ENCODE peak calls at places on chromosomes 3 and 15, in seven cellular contexts. Z is tibial artery, B is HFF-Myc, I is fibroblast of pulmonary artery, Y is ovary, H is astrocyte, L is AG04450. S is an unnamed sample.

GRCh38 chr15:56460046-56460445 is 4.9 kb downstream of the MNS1 start:
- DNase-seq in Z (no peak), B (no peak), I (no peak), Y (no peak), H (no peak), L (no peak), S (no peak)

GRCh38 chr15:33675246-33675645 is 293.1 kb upstream of the CHRM5 start:
- DNase-seq in Z (no peak), B (peak; percentile 11), I (peak; percentile 43), Y (no peak), H (peak; percentile 2), L (no peak), S (no peak)

GRCh38 chr15:47987908-47988532 is 132.8 kb upstream of the SLC24A5 start:
- DNase-seq in Z (no peak), B (peak; percentile 43), I (peak; percentile 81), Y (no peak), H (peak; percentile 31), L (peak; percentile 29), S (peak; percentile 78)

GRCh38 chr3:133792171-133792763 is 13.3 kb upstream of the SRPRB start:
- DNase-seq in Z (no peak), B (no peak), I (peak; percentile 14), Y (no peak), H (no peak), L (no peak), S (no peak)

GRCh38 chr3:11168881-11169805 is 14.8 kb downstream of the HRH1 start:
- DNase-seq in Z (no peak), B (no peak), I (peak; percentile 34), Y (no peak), H (peak; percentile 61), L (peak; percentile 32), S (no peak)

GRCh38 chr3:54870423-54870822 is 57.4 kb downstream of the LRTM1 start:
- DNase-seq in Z (no peak), B (peak; percentile 93), I (peak; percentile 94), Y (no peak), H (peak; percentile 97), L (peak; percentile 89), S (peak; percentile 97)

GRCh38 chr3:150370129-150370602 is 37.9 kb upstream of the TSC22D2 start:
- DNase-seq in Z (peak; percentile 54), B (peak; percentile 95), I (peak; percentile 93), Y (no peak), H (peak; percentile 96), L (peak; percentile 91), S (peak; percentile 97)

GRCh38 chr3:24341668-24342067 is 153.0 kb downstream of the THRB start:
- DNase-seq in Z (no peak), B (no peak), I (no peak), Y (no peak), H (no peak), L (no peak), S (no peak)

GRCh38 chr15:31100738-31101137 is 787 bp downstream of the TRPM1 start:
- DNase-seq in Z (no peak), B (no peak), I (no peak), Y (no peak), H (no peak), L (no peak), S (no peak)

GRCh38 chr3:169237181-169237580 is 426.3 kb downstream of the MECOM start:
- DNase-seq in Z (no peak), B (no peak), I (peak; percentile 60), Y (no peak), H (peak; percentile 34), L (no peak), S (no peak)

GRCh38 chr3:107943860-107944543 is 146.8 kb downstream of the CD47 start:
- DNase-seq in Z (no peak), B (no peak), I (peak; percentile 45), Y (no peak), H (peak; percentile 26), L (no peak), S (peak; percentile 65)

GRCh38 chr15:40338921-40339620 is 1.7 kb downstream of the CCDC9B start:
- DNase-seq in Z (no peak), B (no peak), I (peak; percentile 85), Y (no peak), H (peak; percentile 91), L (peak; percentile 74), S (peak; percentile 90)

GRCh38 chr15:67409175-67409574 is 111.8 kb upstream of the C15orf61 start:
- DNase-seq in Z (no peak), B (no peak), I (no peak), Y (no peak), H (no peak), L (no peak), S (no peak)

GRCh38 chr3:170178631-170179030 is 2.9 kb downstream of the PHC3 start:
- DNase-seq in Z (no peak), B (no peak), I (no peak), Y (no peak), H (no peak), L (no peak), S (no peak)

GRCh38 chr3:128804017-128804816 is 75.2 kb upstream of the ACAD9 start:
- DNase-seq in Z (no peak), B (no peak), I (peak; percentile 60), Y (no peak), H (peak; percentile 19), L (no peak), S (no peak)

GRCh38 chr15:48645558-48646330 is at the start of gene FBN1:
- DNase-seq in Z (peak; percentile 83), B (no peak), I (peak; percentile 94), Y (peak; percentile 89), H (peak; percentile 88), L (peak; percentile 78), S (peak; percentile 90)

GRCh38 chr15:55546718-55547117 is 38.7 kb upstream of the DNAAF4 start:
- DNase-seq in Z (no peak), B (no peak), I (peak; percentile 38), Y (no peak), H (peak; percentile 56), L (no peak), S (no peak)

GRCh38 chr3:33911525-33912322 is 113.3 kb downstream of the PDCD6IP start:
- DNase-seq in Z (no peak), B (no peak), I (peak; percentile 45), Y (no peak), H (peak; percentile 66), L (no peak), S (peak; percentile 39)

GRCh38 chr3:139764936-139765335 is 87.2 kb upstream of the NMNAT3 start:
- DNase-seq in Z (no peak), B (no peak), I (peak; percentile 39), Y (no peak), H (peak; percentile 99), L (no peak), S (peak; percentile 79)

GRCh38 chr3:138479355-138479964 is 45.0 kb downstream of the ESYT3 start:
- DNase-seq in Z (no peak), B (peak; percentile 16), I (peak; percentile 61), Y (no peak), H (peak; percentile 12), L (no peak), S (peak; percentile 47)

GRCh38 chr3:30934208-30934550 is 39.7 kb upstream of the GADL1 start:
- DNase-seq in Z (no peak), B (peak; percentile 30), I (peak; percentile 81), Y (peak; percentile 19), H (peak; percentile 37), L (peak; percentile 18), S (peak; percentile 65)

GRCh38 chr15:100501095-100501494 is 27.7 kb downstream of the CERS3 start:
- DNase-seq in Z (no peak), B (no peak), I (no peak), Y (no peak), H (no peak), L (no peak), S (no peak)

GRCh38 chr15:77738038-77738370 is 105.3 kb upstream of the LINGO1 start:
- DNase-seq in Z (no peak), B (no peak), I (no peak), Y (no peak), H (no peak), L (no peak), S (no peak)

DNA sequence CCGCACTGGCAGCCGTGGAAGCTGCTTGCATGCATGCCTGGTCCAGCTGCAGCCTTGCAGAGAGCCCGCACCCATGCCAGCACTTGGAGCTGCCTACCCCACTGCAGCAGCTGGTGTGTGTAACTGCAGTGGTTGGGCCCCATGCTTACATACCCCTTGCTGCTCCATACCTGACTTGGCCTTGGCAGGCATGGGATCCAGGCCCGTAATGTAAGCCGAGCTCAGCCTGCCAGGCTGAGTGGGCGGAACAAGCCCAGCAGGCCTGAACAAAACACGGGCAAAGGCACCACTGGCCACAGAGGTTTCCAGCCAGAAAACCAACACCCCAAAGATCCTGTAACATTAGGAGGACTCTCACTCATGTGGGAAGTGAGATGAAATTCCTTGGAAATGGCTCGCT is 48.3 kb downstream of the SLC6A20 start:
- DNase-seq in Z (no peak), B (no peak), I (no peak), Y (no peak), H (no peak), L (no peak), S (no peak)
- TF ChIP-seq CTCF in Z (no peak), B (no peak), I (no peak), Y (no peak), H (no peak), L (no peak), S (no peak)

GRCh38 chr3:50340404-50341329 is at the start of gene RASSF1:
- DNase-seq in Z (peak; percentile 82), B (no peak), I (peak; percentile 41), Y (peak; percentile 69), H (no peak), L (no peak), S (peak; percentile 64)
- H3K4me3 ChIP-seq in Z (peak within 1 kb of the TSS; percentile 62), B (peak within 1 kb of the TSS; percentile 97), I (peak within 1 kb of the TSS; percentile 43), Y (peak within 1 kb of the TSS; percentile 56), H (peak within 1 kb of the TSS; percentile 41), L (peak within 1 kb of the TSS; percentile 58), S (peak within 1 kb of the TSS; percentile 65)

GRCh38 chr3:61177450-61177849 is 73.8 kb downstream of the FHIT start:
- DNase-seq in Z (no peak), B (no peak), I (no peak), Y (no peak), H (no peak), L (no peak), S (no peak)

GRCh38 chr3:61169621-61170251 is 81.5 kb downstream of the FHIT start:
- DNase-seq in Z (no peak), B (no peak), I (no peak), Y (no peak), H (no peak), L (no peak), S (no peak)

GRCh38 chr3:61173685-61174084 is 77.6 kb downstream of the FHIT start:
- DNase-seq in Z (no peak), B (no peak), I (no peak), Y (no peak), H (no peak), L (no peak), S (no peak)

GRCh38 chr3:61168286-61168685 is 83.0 kb downstream of the FHIT start:
- DNase-seq in Z (no peak), B (no peak), I (no peak), Y (no peak), H (no peak), L (no peak), S (no peak)

DNA sequence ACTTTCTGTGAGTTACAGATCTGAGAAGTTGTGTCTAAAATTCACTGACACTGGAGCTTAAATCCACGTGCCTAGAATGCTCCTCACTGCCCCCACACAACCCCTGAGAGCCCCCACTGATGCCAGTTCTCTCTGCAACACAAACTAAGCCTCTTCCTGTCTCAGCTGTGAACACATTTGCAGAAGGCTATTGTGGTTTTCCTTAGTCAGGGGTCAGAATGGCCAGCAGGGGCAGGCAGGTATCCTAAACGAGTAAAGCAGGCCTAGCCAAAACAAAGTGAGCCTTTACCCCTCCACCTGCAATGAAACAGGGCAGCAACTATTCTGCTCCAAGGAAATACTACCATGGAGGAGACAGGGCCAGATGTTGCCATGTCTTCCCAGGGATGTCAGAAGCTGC is 78.6 kb downstream of the FHIT start:
- DNase-seq in Z (no peak), B (no peak), I (no peak), Y (no peak), H (no peak), L (no peak), S (no peak)
- TF ChIP-seq CTCF in Z (no peak), B (no peak), I (no peak), Y (no peak), H (no peak), L (no peak), S (no peak)

GRCh38 chr3:87792532-87793321 is 266.1 kb downstream of the CGGBP1 start:
- DNase-seq in Z (no peak), B (no peak), I (no peak), Y (no peak), H (no peak), L (no peak), S (peak; percentile 7)
- H3K4me3 ChIP-seq in Z (peak within 1 kb of the TSS; percentile 40), B (no peak within 1 kb of the TSS), I (peak within 1 kb of the TSS; percentile 13), Y (peak within 1 kb of the TSS; percentile 28), H (peak within 1 kb of the TSS; percentile 63), L (no peak within 1 kb of the TSS), S (no peak within 1 kb of the TSS)

S was measured in foreskin fibroblast.